ENCODE peak calls at places on chromosomes 2 and 18, in six cellular contexts. One of them, this sample, is unnamed.
A peak's percentile ranks its signal among the peaks of the same experiment; 100 is the strongest.

GRCh38 chr2:199424160-199424559 is 33.6 kb downstream of the SATB2 start:
- DNase-seq in colonic mucosa: no peak
- DNase-seq in right lobe of liver: no peak
- DNase-seq in esophagus squamous epithelium: no peak
- DNase-seq in fibroblast of pulmonary artery: no peak
- DNase-seq in fibroblast of lung: no peak
- DNase-seq in this sample: no peak

GRCh38 chr2:72153026-72153791 is 5.5 kb upstream of the CYP26B1 start:
- DNase-seq in colonic mucosa: no peak
- DNase-seq in right lobe of liver: no peak
- DNase-seq in esophagus squamous epithelium: no peak
- DNase-seq in fibroblast of pulmonary artery: no peak
- DNase-seq in fibroblast of lung: no peak
- DNase-seq in this sample: no peak

GRCh38 chr18:37578886-37579513 is 13.4 kb upstream of the CELF4 start:
- DNase-seq in colonic mucosa: no peak
- DNase-seq in right lobe of liver: no peak
- DNase-seq in esophagus squamous epithelium: no peak
- DNase-seq in fibroblast of pulmonary artery: peak; percentile 67
- DNase-seq in fibroblast of lung: no peak
- DNase-seq in this sample: peak; percentile 23

GRCh38 chr18:9419956-9420631 is 55.2 kb upstream of the RALBP1 start:
- DNase-seq in colonic mucosa: no peak
- DNase-seq in right lobe of liver: no peak
- DNase-seq in esophagus squamous epithelium: no peak
- DNase-seq in fibroblast of pulmonary artery: no peak
- DNase-seq in fibroblast of lung: peak; percentile 60
- DNase-seq in this sample: peak; percentile 84

GRCh38 chr2:84474176-84474575 is 15.1 kb upstream of the SUCLG1 start:
- DNase-seq in colonic mucosa: no peak
- DNase-seq in right lobe of liver: no peak
- DNase-seq in esophagus squamous epithelium: no peak
- DNase-seq in fibroblast of pulmonary artery: no peak
- DNase-seq in fibroblast of lung: no peak
- DNase-seq in this sample: no peak

GRCh38 chr2:174967086-174967485 is 38.1 kb downstream of the CHN1 start:
- DNase-seq in colonic mucosa: no peak
- DNase-seq in right lobe of liver: no peak
- DNase-seq in esophagus squamous epithelium: no peak
- DNase-seq in fibroblast of pulmonary artery: no peak
- DNase-seq in fibroblast of lung: no peak
- DNase-seq in this sample: no peak

GRCh38 chr2:62471816-62472215 is 34.2 kb downstream of the TMEM17 start:
- DNase-seq in colonic mucosa: no peak
- DNase-seq in right lobe of liver: no peak
- DNase-seq in esophagus squamous epithelium: no peak
- DNase-seq in fibroblast of pulmonary artery: no peak
- DNase-seq in fibroblast of lung: peak; percentile 57
- DNase-seq in this sample: no peak

GRCh38 chr2:190794466-190795184 is 86.0 kb upstream of the GLS start:
- DNase-seq in colonic mucosa: no peak
- DNase-seq in right lobe of liver: no peak
- DNase-seq in esophagus squamous epithelium: no peak
- DNase-seq in fibroblast of pulmonary artery: no peak
- DNase-seq in fibroblast of lung: peak; percentile 24
- DNase-seq in this sample: peak; percentile 30

GRCh38 chr2:129469389-129469788 is 510.1 kb upstream of the RAB6C start:
- DNase-seq in colonic mucosa: no peak
- DNase-seq in right lobe of liver: no peak
- DNase-seq in esophagus squamous epithelium: no peak
- DNase-seq in fibroblast of pulmonary artery: no peak
- DNase-seq in fibroblast of lung: no peak
- DNase-seq in this sample: no peak

GRCh38 chr2:149225446-149225845 is 104.9 kb upstream of the LYPD6 start:
- DNase-seq in colonic mucosa: no peak
- DNase-seq in right lobe of liver: no peak
- DNase-seq in esophagus squamous epithelium: no peak
- DNase-seq in fibroblast of pulmonary artery: no peak
- DNase-seq in fibroblast of lung: no peak
- DNase-seq in this sample: no peak

GRCh38 chr2:9738062-9738717 is 105.1 kb upstream of the TAF1B start:
- DNase-seq in colonic mucosa: no peak
- DNase-seq in right lobe of liver: no peak
- DNase-seq in esophagus squamous epithelium: no peak
- DNase-seq in fibroblast of pulmonary artery: no peak
- DNase-seq in fibroblast of lung: no peak
- DNase-seq in this sample: no peak

GRCh38 chr18:76604642-76605240 is 109.7 kb upstream of the ZNF516 start:
- DNase-seq in colonic mucosa: no peak
- DNase-seq in right lobe of liver: no peak
- DNase-seq in esophagus squamous epithelium: no peak
- DNase-seq in fibroblast of pulmonary artery: no peak
- DNase-seq in fibroblast of lung: no peak
- DNase-seq in this sample: no peak

GRCh38 chr2:16125614-16126125 is 185.3 kb downstream of the MYCN start:
- DNase-seq in colonic mucosa: peak; percentile 20
- DNase-seq in right lobe of liver: no peak
- DNase-seq in esophagus squamous epithelium: no peak
- DNase-seq in fibroblast of pulmonary artery: no peak
- DNase-seq in fibroblast of lung: no peak
- DNase-seq in this sample: no peak

GRCh38 chr18:49520661-49521145 is 33.7 kb upstream of the C18orf32 start:
- DNase-seq in colonic mucosa: no peak
- DNase-seq in right lobe of liver: no peak
- DNase-seq in esophagus squamous epithelium: no peak
- DNase-seq in fibroblast of pulmonary artery: peak; percentile 59
- DNase-seq in fibroblast of lung: peak; percentile 32
- DNase-seq in this sample: peak; percentile 17

GRCh38 chr18:22191346-22191710 is 21.9 kb downstream of the GATA6 start:
- DNase-seq in colonic mucosa: no peak
- DNase-seq in right lobe of liver: no peak
- DNase-seq in esophagus squamous epithelium: no peak
- DNase-seq in fibroblast of pulmonary artery: no peak
- DNase-seq in fibroblast of lung: peak; percentile 62
- DNase-seq in this sample: no peak

GRCh38 chr2:96073170-96073775 is 38.6 kb upstream of the GPAT2 start:
- DNase-seq in colonic mucosa: no peak
- DNase-seq in right lobe of liver: no peak
- DNase-seq in esophagus squamous epithelium: no peak
- DNase-seq in fibroblast of pulmonary artery: no peak
- DNase-seq in fibroblast of lung: no peak
- DNase-seq in this sample: no peak
- H3K4me3 ChIP-seq in colonic mucosa: no peak overlapping the region
- H3K4me3 ChIP-seq in right lobe of liver: no peak overlapping the region
- H3K4me3 ChIP-seq in esophagus squamous epithelium: no peak overlapping the region
- H3K4me3 ChIP-seq in fibroblast of pulmonary artery: no peak overlapping the region
- H3K4me3 ChIP-seq in fibroblast of lung: no peak overlapping the region
- H3K4me3 ChIP-seq in this sample: no peak overlapping the region

GRCh38 chr2:19669126-19669525 is 232.7 kb downstream of the TTC32 start:
- DNase-seq in colonic mucosa: no peak
- DNase-seq in right lobe of liver: no peak
- DNase-seq in esophagus squamous epithelium: no peak
- DNase-seq in fibroblast of pulmonary artery: no peak
- DNase-seq in fibroblast of lung: no peak
- DNase-seq in this sample: no peak

GRCh38 chr2:19667536-19667949 is 234.2 kb downstream of the TTC32 start:
- DNase-seq in colonic mucosa: no peak
- DNase-seq in right lobe of liver: no peak
- DNase-seq in esophagus squamous epithelium: no peak
- DNase-seq in fibroblast of pulmonary artery: no peak
- DNase-seq in fibroblast of lung: no peak
- DNase-seq in this sample: no peak

GRCh38 chr2:19669605-19670004 is 232.2 kb downstream of the TTC32 start:
- DNase-seq in colonic mucosa: no peak
- DNase-seq in right lobe of liver: no peak
- DNase-seq in esophagus squamous epithelium: no peak
- DNase-seq in fibroblast of pulmonary artery: no peak
- DNase-seq in fibroblast of lung: no peak
- DNase-seq in this sample: no peak

GRCh38 chr2:19664651-19665050 is 237.1 kb downstream of the TTC32 start:
- DNase-seq in colonic mucosa: no peak
- DNase-seq in right lobe of liver: no peak
- DNase-seq in esophagus squamous epithelium: no peak
- DNase-seq in fibroblast of pulmonary artery: no peak
- DNase-seq in fibroblast of lung: peak; percentile 73
- DNase-seq in this sample: no peak

GRCh38 chr2:19667085-19667484 is 234.7 kb downstream of the TTC32 start:
- DNase-seq in colonic mucosa: no peak
- DNase-seq in right lobe of liver: no peak
- DNase-seq in esophagus squamous epithelium: no peak
- DNase-seq in fibroblast of pulmonary artery: peak; percentile 78
- DNase-seq in fibroblast of lung: peak; percentile 50
- DNase-seq in this sample: peak; percentile 54
- TF ChIP-seq CTCF in colonic mucosa: no peak
- TF ChIP-seq CTCF in right lobe of liver: peak; percentile 32
- TF ChIP-seq CTCF in esophagus squamous epithelium: peak; percentile 21
- TF ChIP-seq CTCF in fibroblast of pulmonary artery: peak; percentile 51
- TF ChIP-seq CTCF in fibroblast of lung: peak; percentile 15
- TF ChIP-seq CTCF in this sample: peak; percentile 56

GRCh38 chr2:207162319-207162718 is 3.4 kb downstream of the KLF7 start:
- DNase-seq in colonic mucosa: no peak
- DNase-seq in right lobe of liver: no peak
- DNase-seq in esophagus squamous epithelium: no peak
- DNase-seq in fibroblast of pulmonary artery: peak; percentile 48
- DNase-seq in fibroblast of lung: peak; percentile 87
- DNase-seq in this sample: peak; percentile 87
- H3K4me3 ChIP-seq in colonic mucosa: no peak overlapping the region
- H3K4me3 ChIP-seq in right lobe of liver: no peak overlapping the region
- H3K4me3 ChIP-seq in esophagus squamous epithelium: peak overlapping the region; percentile 76
- H3K4me3 ChIP-seq in fibroblast of pulmonary artery: peak overlapping the region; percentile 91
- H3K4me3 ChIP-seq in fibroblast of lung: peak overlapping the region; percentile 90
- H3K4me3 ChIP-seq in this sample: peak overlapping the region; percentile 95

DNA sequence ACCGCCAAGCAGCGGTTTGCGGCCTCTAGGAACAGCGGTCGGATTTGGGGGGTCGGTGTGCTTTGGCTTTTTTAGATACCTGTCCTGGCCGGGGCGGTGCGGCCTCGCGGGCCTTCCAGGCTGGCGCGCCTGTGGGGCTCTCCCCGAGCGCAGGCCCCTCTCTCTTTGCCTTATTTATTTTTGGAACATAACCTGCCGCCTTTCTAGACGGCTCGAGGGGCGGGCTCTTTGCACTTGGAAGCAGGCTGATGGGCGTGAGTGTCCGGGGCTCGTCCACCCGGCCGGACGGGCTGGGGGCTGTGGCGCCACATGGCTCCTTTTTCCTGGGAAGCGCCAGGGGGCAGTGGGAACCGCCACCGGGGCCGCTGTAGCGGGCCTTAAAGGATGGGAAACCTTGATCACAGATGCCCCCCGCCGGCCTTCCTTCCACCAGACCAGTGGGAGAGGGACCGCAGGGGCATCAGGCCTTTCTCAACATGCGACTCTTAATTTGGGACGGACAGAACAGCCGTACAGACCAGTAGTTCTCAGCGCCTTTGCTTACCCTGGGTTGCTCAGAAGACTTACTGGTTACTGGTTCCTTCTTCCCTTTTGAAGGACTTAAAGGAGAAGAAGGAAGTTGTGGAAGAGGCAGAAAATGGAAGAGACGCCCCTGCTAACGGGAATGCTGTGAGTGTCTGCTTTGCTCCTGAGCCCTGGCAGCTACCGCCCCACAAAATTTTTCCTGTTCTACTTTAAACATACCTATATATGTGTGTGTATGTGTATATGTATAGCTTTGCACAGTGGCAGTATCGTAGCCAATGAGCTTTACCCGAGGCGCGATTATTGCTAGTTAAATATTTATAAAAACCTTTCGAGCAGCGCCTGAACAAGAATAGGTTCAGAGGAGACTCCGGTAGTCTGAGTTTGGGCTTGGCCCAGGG is 2.7 kb downstream of the PTMA start:
- DNase-seq in colonic mucosa: peak; percentile 60
- DNase-seq in right lobe of liver: peak; percentile 48
- DNase-seq in esophagus squamous epithelium: no peak
- DNase-seq in fibroblast of pulmonary artery: no peak
- DNase-seq in fibroblast of lung: peak; percentile 23
- DNase-seq in this sample: peak; percentile 16
- TF ChIP-seq CTCF in colonic mucosa: no peak
- TF ChIP-seq CTCF in right lobe of liver: no peak
- TF ChIP-seq CTCF in esophagus squamous epithelium: no peak
- TF ChIP-seq CTCF in fibroblast of pulmonary artery: peak; percentile 13
- TF ChIP-seq CTCF in fibroblast of lung: no peak
- TF ChIP-seq CTCF in this sample: peak; percentile 36

This sample was measured in AG10803.